ENCODE peak calls at places on chromosomes 6 and 20, in seven cellular contexts. Q is GM12878; A is choroid plexus epithelial cell; J is A172; N is effector CD4-positive, alpha-beta T cell; U is caudate nucleus; O is effector memory CD8-positive, alpha-beta T cell. Z is an unnamed sample.

GRCh38 chr6:89763550-89763949 is 56.0 kb downstream of the MDN1 start:
- DNase-seq in J (peak; percentile 5), A (peak; percentile 33), Q (no peak), U (no peak), O (no peak), N (no peak), Z (no peak)

GRCh38 chr20:42134265-42135098 is 516.3 kb upstream of the CHD6 start:
- DNase-seq in A (no peak), J (no peak), Q (no peak), O (no peak), N (no peak), U (no peak), Z (no peak)

GRCh38 chr6:150905769-150906168 is 40.3 kb downstream of the MTHFD1L start:
- DNase-seq in A (no peak), O (no peak), J (no peak), U (no peak), N (no peak), Q (no peak), Z (no peak)

GRCh38 chr6:42971746-42972327 is 7.1 kb downstream of the PEX6 start:
- DNase-seq in Q (no peak), O (no peak), A (no peak), U (no peak), N (no peak), J (no peak), Z (no peak)

GRCh38 chr6:36204068-36204753 is 7.7 kb downstream of the BRPF3 start:
- DNase-seq in N (peak; percentile 35), A (no peak), U (no peak), J (no peak), Q (peak; percentile 27), O (peak; percentile 61), Z (no peak)

GRCh38 chr20:36578642-36579041 is 5.2 kb downstream of the TGIF2 start:
- DNase-seq in J (no peak), Q (no peak), U (no peak), A (no peak), N (no peak), O (no peak), Z (no peak)

GRCh38 chr20:20658871-20659415 is 53.5 kb downstream of the RALGAPA2 start:
- DNase-seq in Q (no peak), O (no peak), N (no peak), U (no peak), A (peak; percentile 68), J (no peak), Z (no peak)

GRCh38 chr6:153941768-153942167 is 97.3 kb upstream of the OPRM1 start:
- DNase-seq in A (no peak), Q (no peak), N (no peak), U (no peak), O (no peak), J (no peak), Z (no peak)

GRCh38 chr6:140779341-140779740 is 1353.4 kb upstream of the GJE1 start:
- DNase-seq in N (no peak), J (no peak), Q (no peak), O (no peak), A (peak; percentile 63), U (no peak), Z (no peak)

GRCh38 chr6:3359091-3359752 is 97.6 kb downstream of the SLC22A23 start:
- DNase-seq in Q (no peak), O (no peak), J (no peak), A (no peak), U (no peak), N (no peak), Z (no peak)

GRCh38 chr20:34473262-34473883 is 42.8 kb upstream of the DYNLRB1 start:
- DNase-seq in J (peak; percentile 14), N (no peak), O (peak; percentile 9), U (no peak), A (peak; percentile 70), Q (no peak), Z (peak; percentile 21)

GRCh38 chr6:147053311-147053921 is 150.8 kb upstream of the STXBP5 start:
- DNase-seq in N (no peak), Q (no peak), J (no peak), O (no peak), A (no peak), U (no peak), Z (no peak)

GRCh38 chr6:138817799-138818198 is 21.9 kb downstream of the ECT2L start:
- DNase-seq in J (peak; percentile 35), O (no peak), U (no peak), N (no peak), Q (no peak), A (peak; percentile 95), Z (peak; percentile 56)

GRCh38 chr20:50980071-50980681 is 21.6 kb downstream of the MOCS3 start:
- DNase-seq in U (no peak), A (peak; percentile 99), J (peak; percentile 98), O (no peak), Q (no peak), N (no peak), Z (peak; percentile 48)

GRCh38 chr6:137651591-137652335 is 157.6 kb upstream of the OLIG3 start:
- DNase-seq in O (no peak), N (no peak), J (no peak), A (no peak), Q (no peak), U (no peak), Z (no peak)

GRCh38 chr6:56156643-56157042 is 90.7 kb downstream of the COL21A1 start:
- DNase-seq in O (no peak), A (peak; percentile 61), J (peak; percentile 14), U (no peak), N (no peak), Q (no peak), Z (peak; percentile 12)

GRCh38 chr20:36060676-36061075 is 92.3 kb downstream of the CNBD2 start:
- DNase-seq in N (no peak), O (no peak), U (no peak), A (no peak), J (no peak), Q (no peak), Z (no peak)